ENCODE peak calls at places on chromosomes 4 and X, in five cellular contexts. R, Z, E, M and D are unnamed samples.

GRCh38 chr4:147822128-147822527 is 90.2 kb downstream of the ARHGAP10 start:
- DNase-seq in R (peak; percentile 83), Z (no peak), E (peak; percentile 96), M (peak; percentile 95), D (no peak)

GRCh38 chrX:11401966-11402365 is 108.8 kb downstream of the AMELX start:
- DNase-seq in R (no peak), Z (no peak), E (no peak), M (no peak), D (no peak)

GRCh38 chrX:124239911-124240310 is 92.5 kb upstream of the TEX13D start:
- DNase-seq in R (no peak), Z (no peak), E (no peak), M (no peak), D (peak; percentile 8)

GRCh38 chrX:119981286-119982070 is 37.9 kb upstream of the NKAP start:
- DNase-seq in R (no peak), Z (no peak), E (no peak), M (no peak), D (peak; percentile 32)

GRCh38 chr4:133594246-133595207 is 445.4 kb downstream of the PCDH10 start:
- DNase-seq in R (no peak), Z (no peak), E (no peak), M (no peak), D (no peak)

GRCh38 chrX:41470706-41471105 is 23.6 kb downstream of the NYX start:
- DNase-seq in R (no peak), Z (no peak), E (no peak), M (no peak), D (no peak)

GRCh38 chr4:68375667-68376559 is 26.0 kb upstream of the YTHDC1 start:
- DNase-seq in R (no peak), Z (peak; percentile 22), E (peak; percentile 15), M (no peak), D (peak; percentile 39)

GRCh38 chr4:67019670-67020069 is 525.6 kb downstream of the CENPC start:
- DNase-seq in R (no peak), Z (no peak), E (no peak), M (no peak), D (no peak)

GRCh38 chr4:180116840-180117239 is 2126.4 kb upstream of the TENM3 start:
- DNase-seq in R (no peak), Z (no peak), E (no peak), M (no peak), D (no peak)

GRCh38 chr4:8414377-8414776 is 26.1 kb downstream of the ACOX3 start:
- DNase-seq in R (no peak), Z (no peak), E (no peak), M (no peak), D (no peak)

GRCh38 chr4:177255359-177255758 is 54.3 kb upstream of the NEIL3 start:
- DNase-seq in R (no peak), Z (no peak), E (no peak), M (no peak), D (no peak)

GRCh38 chr4:68366600-68366999 is 16.7 kb upstream of the YTHDC1 start:
- DNase-seq in R (no peak), Z (no peak), E (no peak), M (no peak), D (no peak)

GRCh38 chr4:90074322-90074886 is 52.8 kb upstream of the CCSER1 start:
- DNase-seq in R (no peak), Z (no peak), E (no peak), M (no peak), D (no peak)

GRCh38 chr4:40046311-40046980 is 10.2 kb upstream of the N4BP2 start:
- DNase-seq in R (no peak), Z (no peak), E (peak; percentile 38), M (peak; percentile 82), D (no peak)

GRCh38 chr4:65791807-65792308 is 121.6 kb upstream of the EPHA5 start:
- DNase-seq in R (no peak), Z (no peak), E (no peak), M (no peak), D (no peak)

GRCh38 chrX:155071694-155072215 is 447 bp downstream of the BRCC3 start:
- DNase-seq in R (no peak), Z (peak; percentile 14), E (no peak), M (no peak), D (no peak)

GRCh38 chrX:133335027-133335426 is 80.3 kb downstream of the GPC4 start:
- DNase-seq in R (no peak), Z (peak; percentile 15), E (peak; percentile 35), M (no peak), D (peak; percentile 1)

DNA sequence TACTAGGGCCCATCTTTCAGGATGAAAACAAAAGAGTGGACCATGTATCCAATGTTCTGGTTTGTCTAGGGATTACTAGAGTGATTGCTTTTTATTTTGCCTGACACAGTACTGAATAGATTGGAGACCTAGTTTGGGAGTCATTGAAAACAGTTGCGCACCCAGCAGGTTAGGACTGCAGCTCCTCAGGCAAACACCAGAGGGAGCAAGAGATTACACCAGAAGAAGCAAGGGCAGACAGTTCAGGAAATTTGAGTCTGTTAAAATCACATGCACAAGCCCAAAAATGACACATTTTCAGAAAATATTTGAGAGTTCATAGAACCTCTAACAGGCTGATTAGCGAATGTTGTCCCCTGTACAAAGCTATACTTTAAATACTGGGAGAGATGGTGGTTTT is 55.6 kb downstream of the CYLC1 start:
- DNase-seq in R (no peak), Z (peak; percentile 24), E (no peak), M (no peak), D (peak; percentile 0)
- TF ChIP-seq CTCF in R (no peak), Z (peak; percentile 49), E (no peak), M (peak; percentile 21), D (no peak)

GRCh38 chr4:84167579-84167978 is 331.5 kb downstream of the NKX6-1 start:
- DNase-seq in R (no peak), Z (peak; percentile 14), E (no peak), M (no peak), D (no peak)
- TF ChIP-seq CTCF in R (no peak), Z (no peak), E (no peak), M (no peak), D (no peak)

GRCh38 chrX:24364326-24364725 is 3.9 kb downstream of the SUPT20HL1 start:
- DNase-seq in R (no peak), Z (no peak), E (no peak), M (no peak), D (no peak)

GRCh38 chrX:24364851-24365538 is 4.6 kb downstream of the SUPT20HL1 start:
- DNase-seq in R (no peak), Z (no peak), E (no peak), M (no peak), D (no peak)

GRCh38 chrX:24372021-24372763 is 11.8 kb downstream of the SUPT20HL1 start:
- DNase-seq in R (no peak), Z (no peak), E (no peak), M (no peak), D (no peak)

GRCh38 chrX:24371391-24371972 is 11.0 kb downstream of the SUPT20HL1 start:
- DNase-seq in R (peak; percentile 31), Z (peak; percentile 60), E (peak; percentile 75), M (peak; percentile 67), D (peak; percentile 69)

DNA sequence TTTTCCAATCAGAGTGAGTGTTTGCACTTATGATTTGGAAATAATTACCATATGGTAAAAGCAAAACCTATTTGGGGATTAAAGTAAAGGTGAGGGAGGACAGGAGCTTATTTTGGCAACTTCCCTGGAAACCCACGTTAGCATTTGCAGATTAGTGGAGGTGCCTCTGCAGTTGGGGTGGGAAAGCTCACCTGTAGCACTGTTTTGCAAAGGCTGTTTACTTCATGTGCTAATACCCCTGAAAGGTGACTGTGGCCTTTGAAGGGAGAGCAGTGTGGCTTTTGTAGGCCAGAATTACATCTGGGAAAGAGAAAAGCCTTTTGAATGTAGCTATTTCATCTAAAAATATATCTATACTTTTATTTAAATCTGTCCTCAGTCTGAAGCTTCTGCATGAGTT is 9.4 kb downstream of the SUPT20HL1 start:
- DNase-seq in R (no peak), Z (no peak), E (no peak), M (no peak), D (no peak)
- TF ChIP-seq CTCF in R (no peak), Z (no peak), E (no peak), M (no peak), D (no peak)

DNA sequence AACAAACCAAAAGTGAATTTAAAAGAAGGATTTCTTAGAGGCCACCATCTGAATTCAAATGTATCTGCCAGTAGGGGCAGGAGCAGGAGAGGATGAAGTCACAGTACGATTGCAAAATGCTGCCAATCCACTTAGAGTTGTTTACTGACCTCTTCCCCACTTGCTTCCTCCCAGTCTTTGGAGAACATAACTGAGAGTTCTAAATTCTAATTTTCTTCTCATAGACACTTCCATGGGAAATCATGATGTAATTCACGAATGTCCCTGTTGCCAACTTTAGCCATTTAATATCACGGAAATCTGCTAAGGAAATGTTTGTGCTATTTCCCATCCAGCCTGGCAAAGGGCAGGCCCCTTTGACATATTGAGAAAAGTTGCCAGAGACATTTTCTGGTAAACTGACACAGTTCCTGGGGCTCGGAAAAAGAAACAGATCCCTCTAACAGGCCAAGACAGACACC is 33.6 kb upstream of the NOCT start:
- DNase-seq in R (no peak), Z (no peak), E (peak; percentile 55), M (no peak), D (no peak)
- TF ChIP-seq CTCF in R (peak; percentile 40), Z (no peak), E (no peak), M (peak; percentile 17), D (no peak)

DNA sequence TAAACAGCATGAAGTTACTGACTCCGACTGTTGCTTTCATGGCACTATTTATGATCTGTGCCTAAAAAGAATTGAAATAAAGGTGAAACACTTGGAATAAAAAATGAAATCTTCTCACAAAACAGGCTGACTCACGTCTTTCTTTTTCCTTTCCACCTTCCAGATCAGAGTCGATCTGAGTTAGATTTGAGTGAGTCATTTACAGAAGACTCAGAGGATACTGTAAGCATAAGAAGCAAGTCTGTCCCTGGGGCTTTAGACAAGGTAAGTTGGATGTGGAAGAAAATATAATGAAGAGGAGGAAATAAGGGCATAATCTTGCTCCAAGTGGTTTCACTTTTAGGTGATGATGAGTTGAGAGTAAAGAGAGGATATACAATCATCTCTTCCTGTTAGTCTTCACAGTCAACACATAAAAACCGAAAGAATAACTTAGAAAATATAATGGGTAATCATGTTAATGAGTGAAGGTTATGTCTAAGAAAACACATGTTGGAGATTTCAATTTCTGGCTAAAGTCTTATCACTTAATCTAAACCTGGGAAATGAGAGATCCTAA is 89.7 kb downstream of the SYTL5 start:
- DNase-seq in R (no peak), Z (no peak), E (no peak), M (no peak), D (no peak)
- TF ChIP-seq CTCF in R (no peak), Z (no peak), E (no peak), M (no peak), D (no peak)

GRCh38 chrX:53188763-53189162 is 36.2 kb downstream of the KDM5C start:
- DNase-seq in R (no peak), Z (no peak), E (no peak), M (no peak), D (no peak)

GRCh38 chrX:53193093-53193492 is 31.9 kb downstream of the KDM5C start:
- DNase-seq in R (no peak), Z (no peak), E (no peak), M (no peak), D (no peak)

GRCh38 chrX:53186363-53186762 is 38.6 kb downstream of the KDM5C start:
- DNase-seq in R (no peak), Z (no peak), E (no peak), M (no peak), D (no peak)

GRCh38 chrX:53194308-53194707 is 30.7 kb downstream of the KDM5C start:
- DNase-seq in R (no peak), Z (no peak), E (no peak), M (no peak), D (no peak)

GRCh38 chrX:53190363-53190960 is 34.5 kb downstream of the KDM5C start:
- DNase-seq in R (no peak), Z (peak; percentile 9), E (no peak), M (no peak), D (no peak)
- TF ChIP-seq CTCF in R (no peak), Z (no peak), E (no peak), M (no peak), D (no peak)